ENCODE peak calls at places on chromosomes 4 and X, in seven cellular contexts. One of them, this sample, is unnamed.

GRCh38 chr4:185461565-185461964 is 10.0 kb downstream of the CCDC110 start:
- DNase-seq in upper lobe of right lung: no peak
- DNase-seq in activated naive CD4-positive, alpha-beta T cell: no peak
- DNase-seq in A172: no peak
- DNase-seq in GM04504: no peak
- DNase-seq in effector CD4-positive, alpha-beta T cell: no peak
- DNase-seq in GM13976: no peak
- DNase-seq in this sample: no peak

GRCh38 chrX:20523626-20524312 is 257.1 kb upstream of the RPS6KA3 start:
- DNase-seq in upper lobe of right lung: no peak
- DNase-seq in activated naive CD4-positive, alpha-beta T cell: no peak
- DNase-seq in A172: no peak
- DNase-seq in GM04504: no peak
- DNase-seq in effector CD4-positive, alpha-beta T cell: no peak
- DNase-seq in GM13976: no peak
- DNase-seq in this sample: no peak

GRCh38 chr4:6752486-6752829 is 30.1 kb upstream of the KIAA0232 start:
- DNase-seq in upper lobe of right lung: no peak
- DNase-seq in activated naive CD4-positive, alpha-beta T cell: no peak
- DNase-seq in A172: no peak
- DNase-seq in GM04504: no peak
- DNase-seq in effector CD4-positive, alpha-beta T cell: no peak
- DNase-seq in GM13976: no peak
- DNase-seq in this sample: no peak

GRCh38 chr4:100299441-100299840 is 109.2 kb upstream of the DDIT4L start:
- DNase-seq in upper lobe of right lung: no peak
- DNase-seq in activated naive CD4-positive, alpha-beta T cell: no peak
- DNase-seq in A172: no peak
- DNase-seq in GM04504: no peak
- DNase-seq in effector CD4-positive, alpha-beta T cell: no peak
- DNase-seq in GM13976: no peak
- DNase-seq in this sample: no peak

GRCh38 chr4:164768516-164768915 is 14.6 kb downstream of the SMIM31 start:
- DNase-seq in upper lobe of right lung: no peak
- DNase-seq in activated naive CD4-positive, alpha-beta T cell: no peak
- DNase-seq in A172: no peak
- DNase-seq in GM04504: no peak
- DNase-seq in effector CD4-positive, alpha-beta T cell: no peak
- DNase-seq in GM13976: no peak
- DNase-seq in this sample: no peak

GRCh38 chr4:28176942-28177341 is 1316.3 kb downstream of the STIM2 start:
- DNase-seq in upper lobe of right lung: no peak
- DNase-seq in activated naive CD4-positive, alpha-beta T cell: no peak
- DNase-seq in A172: no peak
- DNase-seq in GM04504: no peak
- DNase-seq in effector CD4-positive, alpha-beta T cell: no peak
- DNase-seq in GM13976: no peak
- DNase-seq in this sample: no peak

GRCh38 chr4:101256222-101256621 is 91.1 kb downstream of the PPP3CA start:
- DNase-seq in upper lobe of right lung: no peak
- DNase-seq in activated naive CD4-positive, alpha-beta T cell: no peak
- DNase-seq in A172: no peak
- DNase-seq in GM04504: no peak
- DNase-seq in effector CD4-positive, alpha-beta T cell: no peak
- DNase-seq in GM13976: no peak
- DNase-seq in this sample: no peak

GRCh38 chr4:62740296-62740695 is 1540.2 kb downstream of the ADGRL3 start:
- DNase-seq in upper lobe of right lung: no peak
- DNase-seq in activated naive CD4-positive, alpha-beta T cell: no peak
- DNase-seq in A172: no peak
- DNase-seq in GM04504: no peak
- DNase-seq in effector CD4-positive, alpha-beta T cell: no peak
- DNase-seq in GM13976: no peak
- DNase-seq in this sample: no peak

GRCh38 chr4:184514121-184514988 is 40.0 kb upstream of the IRF2 start:
- DNase-seq in upper lobe of right lung: peak
- DNase-seq in activated naive CD4-positive, alpha-beta T cell: no peak
- DNase-seq in A172: peak
- DNase-seq in GM04504: peak
- DNase-seq in effector CD4-positive, alpha-beta T cell: no peak
- DNase-seq in GM13976: peak
- DNase-seq in this sample: peak

GRCh38 chrX:11953615-11954014 is 184.7 kb upstream of the FRMPD4 start:
- DNase-seq in upper lobe of right lung: no peak
- DNase-seq in activated naive CD4-positive, alpha-beta T cell: no peak
- DNase-seq in A172: peak
- DNase-seq in GM04504: peak
- DNase-seq in effector CD4-positive, alpha-beta T cell: no peak
- DNase-seq in GM13976: no peak
- DNase-seq in this sample: no peak

GRCh38 chr4:174069848-174070330 is 213.6 kb downstream of the FBXO8 start:
- DNase-seq in upper lobe of right lung: no peak
- DNase-seq in activated naive CD4-positive, alpha-beta T cell: no peak
- DNase-seq in A172: no peak
- DNase-seq in GM04504: no peak
- DNase-seq in effector CD4-positive, alpha-beta T cell: no peak
- DNase-seq in GM13976: no peak
- DNase-seq in this sample: no peak

GRCh38 chr4:74304136-74304628 is 4.1 kb upstream of the EPGN start:
- DNase-seq in upper lobe of right lung: no peak
- DNase-seq in activated naive CD4-positive, alpha-beta T cell: no peak
- DNase-seq in A172: no peak
- DNase-seq in GM04504: no peak
- DNase-seq in effector CD4-positive, alpha-beta T cell: no peak
- DNase-seq in GM13976: no peak
- DNase-seq in this sample: no peak

This sample was measured in sigmoid colon.